ENCODE peak calls at places on chromosome 1, in ten cellular contexts. E is AG04450, K is osteocyte, A is bronchial epithelial cell, Q is left ventricle myocardium inferior, Z is fibroblast of lung, C is transverse colon, O is BE2C, I is GM20000, J is astrocyte of the spinal cord. L is an unnamed sample.

GRCh38 chr1:112866151-112866550 is 89.8 kb downstream of the SLC16A1 start:
- DNase-seq in Q (no peak), C (no peak), Z (peak), I (no peak), O (no peak), J (peak), E (peak), A (peak), K (no peak), L (no peak)

GRCh38 chr1:41638086-41639024 is 153.9 kb upstream of the EDN2 start:
- DNase-seq in A (no peak), Q (no peak), K (no peak), E (no peak), O (no peak), C (no peak), J (no peak), Z (no peak), I (no peak), L (no peak)

GRCh38 chr1:2257245-2257627 is 29.1 kb downstream of the SKI start:
- DNase-seq in Q (peak), E (no peak), A (no peak), I (no peak), J (peak), K (no peak), C (no peak), Z (no peak), O (no peak), L (no peak)

GRCh38 chr1:150992626-150993025 is 10.5 kb downstream of the ANXA9 start:
- DNase-seq in Z (no peak), E (no peak), Q (no peak), A (no peak), K (no peak), C (no peak), I (no peak), J (no peak), O (no peak), L (no peak)

GRCh38 chr1:59601811-59602210 is 212.9 kb upstream of the HOOK1 start:
- DNase-seq in O (no peak), E (no peak), K (no peak), Z (no peak), J (no peak), A (no peak), C (no peak), I (no peak), Q (no peak), L (no peak)

GRCh38 chr1:14738235-14738634 is 139.8 kb downstream of the KAZN start:
- DNase-seq in Z (no peak), C (no peak), E (no peak), A (peak), K (no peak), O (no peak), Q (no peak), J (peak), I (no peak), L (no peak)

GRCh38 chr1:67723620-67724019 is 38.6 kb downstream of the GADD45A start:
- DNase-seq in Q (no peak), K (no peak), A (peak), I (no peak), C (no peak), Z (no peak), E (no peak), O (no peak), J (peak), L (no peak)

GRCh38 chr1:98323906-98324358 is 337.6 kb upstream of the SNX7 start:
- DNase-seq in Q (no peak), C (peak), I (no peak), J (peak), E (peak), Z (peak), A (peak), O (no peak), K (no peak), L (no peak)

GRCh38 chr1:25927541-25928265 is 21.5 kb upstream of the STMN1 start:
- DNase-seq in C (no peak), E (no peak), O (peak), J (no peak), Q (no peak), I (no peak), A (no peak), K (no peak), Z (no peak), L (peak)

GRCh38 chr1:197998110-197998509 is 80.9 kb downstream of the LHX9 start:
- DNase-seq in I (no peak), O (no peak), K (no peak), C (no peak), E (no peak), Q (no peak), A (no peak), J (no peak), Z (no peak), L (no peak)
- TF ChIP-seq CTCF in I (no peak), O (peak), K (no peak), C (no peak), E (no peak), Q (no peak), A (no peak), J (peak), Z (no peak), L (peak)

DNA sequence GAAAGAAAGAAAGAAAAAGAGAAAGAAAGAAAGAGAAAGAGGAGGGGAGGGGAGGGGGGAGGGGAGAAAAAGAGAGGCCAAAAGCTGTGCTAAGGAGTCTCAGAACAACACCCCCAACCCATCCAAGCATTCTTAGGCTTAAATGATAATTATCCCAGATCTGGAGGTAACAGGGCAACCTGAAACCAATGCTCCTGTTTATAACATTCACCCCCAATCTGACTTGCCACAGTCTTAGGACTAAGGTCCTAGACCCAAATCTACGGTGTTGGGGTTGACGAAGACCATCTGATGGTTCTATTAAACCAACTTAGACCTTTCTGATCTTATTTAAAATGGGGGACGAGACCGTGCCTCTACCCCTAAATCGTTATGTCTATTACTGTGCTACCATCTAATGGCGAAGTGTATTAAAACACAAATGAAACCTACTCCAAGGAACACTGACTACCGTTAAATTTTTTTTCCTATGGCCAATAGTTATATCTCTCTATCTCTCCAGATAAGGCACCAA is 119.3 kb upstream of the CDC42BPA start:
- DNase-seq in O (no peak), Q (no peak), I (peak), Z (peak), A (peak), C (no peak), K (no peak), J (peak), E (no peak), L (peak)
- TF ChIP-seq CTCF in O (peak), Q (peak), I (no peak), Z (peak), A (peak), C (peak), K (peak), J (peak), E (peak), L (peak)

GRCh38 chr1:29124366-29125236 is 898 bp upstream of the TMEM200B start:
- DNase-seq in C (peak), Z (peak), I (peak), J (peak), E (peak), Q (peak), K (peak), A (no peak), O (peak), L (peak)
- TF ChIP-seq CTCF in C (peak), Z (peak), I (no peak), J (peak), E (peak), Q (peak), K (peak), A (peak), O (peak), L (peak)

GRCh38 chr1:23963617-23964234 is 4.1 kb downstream of the PNRC2 start:
- DNase-seq in Z (no peak), Q (no peak), J (peak), K (no peak), O (no peak), I (no peak), A (no peak), E (no peak), C (no peak), L (no peak)

GRCh38 chr1:23959461-23960290 is at the start of gene PNRC2:
- DNase-seq in E (peak), Z (peak), Q (peak), C (peak), K (peak), O (peak), J (peak), A (peak), I (peak), L (peak)

GRCh38 chr1:23960291-23960718 is 677 bp downstream of the PNRC2 start:
- DNase-seq in I (no peak), K (no peak), A (peak), O (no peak), Z (no peak), C (no peak), Q (no peak), J (peak), E (no peak), L (no peak)

GRCh38 chr1:23957096-23957495 is 2.5 kb upstream of the PNRC2 start:
- DNase-seq in A (peak), Q (no peak), E (no peak), J (no peak), K (no peak), I (no peak), O (peak), Z (no peak), C (peak), L (peak)

DNA sequence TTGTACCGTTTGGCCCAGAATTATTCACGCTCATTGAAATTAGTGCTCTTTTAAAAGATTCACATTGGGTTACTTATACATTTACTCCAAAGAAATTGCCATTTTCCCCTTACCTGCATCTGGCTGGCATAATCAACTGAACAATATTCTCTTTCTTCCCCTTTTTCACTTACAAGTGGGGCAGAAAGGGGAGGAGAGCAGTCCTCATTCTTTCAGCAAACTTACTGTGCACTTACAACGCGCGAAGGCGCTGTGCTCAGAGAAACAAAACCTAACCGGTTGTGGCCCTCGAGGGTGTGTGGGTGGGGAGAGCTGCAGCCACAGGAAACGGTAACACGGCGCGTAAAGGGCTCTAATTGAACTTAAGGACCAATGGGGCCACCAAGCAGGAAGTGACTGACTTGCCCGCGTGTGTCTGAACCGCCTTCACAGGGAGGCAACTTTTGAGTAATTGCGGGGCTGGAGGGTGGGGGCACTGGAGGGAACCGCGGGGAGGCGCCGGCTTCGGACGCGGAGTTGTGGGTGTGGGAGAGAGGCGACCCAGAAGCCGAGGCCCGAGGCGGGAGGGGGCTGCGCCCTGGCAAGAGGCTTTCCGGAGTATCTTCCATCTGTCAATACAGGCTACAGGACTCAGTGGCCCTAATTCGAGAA is 693 bp upstream of the PNRC2 start:
- DNase-seq in C (peak), K (peak), Z (peak), J (peak), O (peak), A (peak), Q (peak), I (peak), E (peak), L (peak)
- TF ChIP-seq CTCF in C (no peak), K (peak), Z (peak), J (peak), O (peak), A (peak), Q (peak), I (no peak), E (peak), L (no peak)

GRCh38 chr1:38500891-38501290 is 358.7 kb downstream of the RRAGC start:
- DNase-seq in Q (no peak), I (no peak), Z (no peak), A (no peak), E (no peak), K (no peak), O (no peak), J (no peak), C (no peak), L (no peak)

GRCh38 chr1:38505950-38506349 is 353.6 kb downstream of the RRAGC start:
- DNase-seq in E (no peak), Q (no peak), O (no peak), I (no peak), J (no peak), Z (no peak), A (no peak), C (no peak), K (no peak), L (no peak)

GRCh38 chr1:38507563-38507962 is 352.0 kb downstream of the RRAGC start:
- DNase-seq in Q (no peak), E (no peak), O (no peak), J (no peak), A (no peak), K (no peak), Z (no peak), C (no peak), I (no peak), L (no peak)

GRCh38 chr1:38500352-38500751 is 359.2 kb downstream of the RRAGC start:
- DNase-seq in Q (no peak), Z (no peak), J (no peak), E (no peak), I (no peak), K (no peak), C (no peak), A (peak), O (peak), L (peak)

DNA sequence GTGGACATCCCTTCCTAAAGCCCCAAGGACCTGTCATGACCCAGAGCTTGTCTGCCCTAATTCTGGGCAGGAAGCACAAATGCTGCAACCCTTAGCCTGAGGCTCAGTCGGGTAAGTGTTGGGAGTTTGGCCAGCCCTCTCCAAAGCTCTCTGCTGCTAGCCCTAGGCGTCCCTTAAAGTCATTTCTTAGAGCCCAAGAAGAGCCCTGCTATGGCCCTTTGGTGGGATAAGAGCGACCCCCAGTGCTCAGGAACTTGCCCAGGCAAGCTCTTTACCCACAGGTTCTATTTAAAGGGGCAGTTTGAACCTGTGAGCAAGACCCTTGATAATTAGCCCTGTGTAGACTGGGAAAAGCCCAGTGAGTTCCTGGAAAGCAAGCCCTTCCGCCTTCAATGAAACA is 356.8 kb downstream of the RRAGC start:
- DNase-seq in E (no peak), Z (no peak), I (peak), J (no peak), Q (no peak), O (peak), K (no peak), A (no peak), C (no peak), L (peak)
- TF ChIP-seq CTCF in E (no peak), Z (no peak), I (peak), J (peak), Q (no peak), O (peak), K (peak), A (no peak), C (no peak), L (peak)

L was measured in WERI-Rb-1.